ENCODE peak calls at places on chromosomes 5 and 9, in four cellular contexts. One of them, this sample, is unnamed.

GRCh38 chr5:6510973-6511372 is 62.3 kb downstream of the UBE2QL1 start:
- DNase-seq in transverse colon: no peak
- DNase-seq in coronary artery: peak
- DNase-seq in tibial artery: no peak
- DNase-seq in this sample: no peak

GRCh38 chr5:108900668-108901067 is 153.0 kb downstream of the FER start:
- DNase-seq in transverse colon: no peak
- DNase-seq in coronary artery: no peak
- DNase-seq in tibial artery: no peak
- DNase-seq in this sample: no peak

GRCh38 chr9:98973546-98973921 is 29.8 kb downstream of the COL15A1 start:
- DNase-seq in transverse colon: no peak
- DNase-seq in tibial artery: peak
- DNase-seq in coronary artery: no peak
- DNase-seq in this sample: no peak

GRCh38 chr5:88824141-88824540 is 58.8 kb downstream of the MEF2C start:
- DNase-seq in coronary artery: no peak
- DNase-seq in tibial artery: no peak
- DNase-seq in transverse colon: no peak
- DNase-seq in this sample: no peak

GRCh38 chr5:134526483-134527155 is 1.1 kb downstream of the JADE2 start:
- DNase-seq in tibial artery: peak
- DNase-seq in coronary artery: peak
- DNase-seq in transverse colon: peak
- DNase-seq in this sample: no peak

GRCh38 chr9:79060726-79061125 is 511.0 kb upstream of the TLE4 start:
- DNase-seq in transverse colon: no peak
- DNase-seq in coronary artery: no peak
- DNase-seq in tibial artery: no peak
- DNase-seq in this sample: no peak

GRCh38 chr5:171484460-171484899 is 65.0 kb downstream of the FGF18 start:
- DNase-seq in tibial artery: no peak
- DNase-seq in transverse colon: peak
- DNase-seq in coronary artery: no peak
- DNase-seq in this sample: no peak

GRCh38 chr5:44807269-44807668 is 1.5 kb upstream of the MRPS30 start:
- DNase-seq in tibial artery: no peak
- DNase-seq in coronary artery: no peak
- DNase-seq in transverse colon: no peak
- DNase-seq in this sample: no peak

GRCh38 chr5:78821519-78821918 is 163.6 kb downstream of the ARSB start:
- DNase-seq in tibial artery: no peak
- DNase-seq in transverse colon: no peak
- DNase-seq in coronary artery: no peak
- DNase-seq in this sample: no peak

GRCh38 chr5:8058626-8059180 is 189.8 kb downstream of the MTRR start:
- DNase-seq in tibial artery: no peak
- DNase-seq in transverse colon: no peak
- DNase-seq in coronary artery: no peak
- DNase-seq in this sample: no peak

GRCh38 chr5:123091258-123091987 is 2.4 kb downstream of the PRDM6 start:
- DNase-seq in tibial artery: no peak
- DNase-seq in transverse colon: no peak
- DNase-seq in coronary artery: no peak
- DNase-seq in this sample: no peak

GRCh38 chr5:14144586-14145355 is 1.6 kb downstream of the TRIO start:
- DNase-seq in tibial artery: peak
- DNase-seq in transverse colon: peak
- DNase-seq in coronary artery: peak
- DNase-seq in this sample: peak
- TF ChIP-seq CTCF in tibial artery: no peak
- TF ChIP-seq CTCF in transverse colon: no peak
- TF ChIP-seq CTCF in coronary artery: no peak
- TF ChIP-seq CTCF in this sample: no peak

GRCh38 chr9:108921200-108921599 is 12.7 kb downstream of the ELP1 start:
- DNase-seq in coronary artery: no peak
- DNase-seq in tibial artery: no peak
- DNase-seq in transverse colon: no peak
- DNase-seq in this sample: no peak
- H3K4me3 ChIP-seq in coronary artery: no peak
- H3K4me3 ChIP-seq in tibial artery: no peak
- H3K4me3 ChIP-seq in transverse colon: no peak
- H3K4me3 ChIP-seq in this sample: no peak

DNA sequence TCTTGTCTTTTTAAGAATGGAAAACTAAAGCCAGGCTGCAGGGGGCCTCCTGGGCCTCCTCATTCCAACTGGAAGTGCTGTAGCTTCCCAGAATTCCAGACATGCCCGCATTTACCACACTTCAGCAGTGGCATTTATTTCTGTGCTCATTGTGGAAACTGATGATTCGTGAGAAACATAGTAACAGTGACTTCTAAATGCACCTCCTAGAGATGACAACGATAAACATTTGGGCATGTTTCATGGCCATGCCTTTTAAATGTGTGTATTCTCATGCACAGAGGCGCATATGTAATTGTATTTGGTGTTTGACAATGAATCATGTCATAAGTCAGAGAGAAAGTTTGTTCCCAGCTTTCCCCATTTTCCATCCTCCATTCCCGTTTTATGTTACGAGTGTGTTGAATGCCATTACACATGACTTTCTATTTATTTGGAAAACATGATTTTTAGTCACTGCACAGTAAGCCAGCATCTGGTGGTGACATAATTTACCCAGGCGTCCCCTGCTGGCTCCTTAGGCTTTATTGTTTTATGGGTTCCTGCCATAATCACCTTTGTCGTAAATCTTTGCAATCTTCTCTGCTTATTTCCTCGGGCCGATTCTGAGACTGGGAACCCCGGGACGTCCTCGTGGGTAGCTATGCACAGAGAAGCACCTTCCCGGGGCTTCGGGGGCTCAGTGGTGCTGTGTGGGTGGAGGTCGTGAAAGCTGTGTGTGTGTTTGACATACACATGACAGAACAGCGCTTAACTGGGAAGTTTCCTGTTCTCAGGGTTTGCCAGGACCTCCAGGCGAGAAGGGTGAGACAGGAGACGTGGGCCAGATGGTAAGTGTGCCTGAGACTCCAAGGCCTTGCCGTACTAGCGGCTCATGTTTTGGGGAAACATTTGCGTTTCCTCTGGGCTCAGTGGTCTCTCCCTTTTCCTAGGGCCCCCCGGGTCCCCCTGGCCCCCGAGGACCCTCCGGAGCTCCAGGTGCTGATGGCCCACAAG is 68.6 kb upstream of the FCN2 start:
- DNase-seq in coronary artery: no peak
- DNase-seq in tibial artery: no peak
- DNase-seq in transverse colon: no peak
- DNase-seq in this sample: no peak
- TF ChIP-seq CTCF in coronary artery: no peak
- TF ChIP-seq CTCF in tibial artery: no peak
- TF ChIP-seq CTCF in transverse colon: no peak
- TF ChIP-seq CTCF in this sample: peak

DNA sequence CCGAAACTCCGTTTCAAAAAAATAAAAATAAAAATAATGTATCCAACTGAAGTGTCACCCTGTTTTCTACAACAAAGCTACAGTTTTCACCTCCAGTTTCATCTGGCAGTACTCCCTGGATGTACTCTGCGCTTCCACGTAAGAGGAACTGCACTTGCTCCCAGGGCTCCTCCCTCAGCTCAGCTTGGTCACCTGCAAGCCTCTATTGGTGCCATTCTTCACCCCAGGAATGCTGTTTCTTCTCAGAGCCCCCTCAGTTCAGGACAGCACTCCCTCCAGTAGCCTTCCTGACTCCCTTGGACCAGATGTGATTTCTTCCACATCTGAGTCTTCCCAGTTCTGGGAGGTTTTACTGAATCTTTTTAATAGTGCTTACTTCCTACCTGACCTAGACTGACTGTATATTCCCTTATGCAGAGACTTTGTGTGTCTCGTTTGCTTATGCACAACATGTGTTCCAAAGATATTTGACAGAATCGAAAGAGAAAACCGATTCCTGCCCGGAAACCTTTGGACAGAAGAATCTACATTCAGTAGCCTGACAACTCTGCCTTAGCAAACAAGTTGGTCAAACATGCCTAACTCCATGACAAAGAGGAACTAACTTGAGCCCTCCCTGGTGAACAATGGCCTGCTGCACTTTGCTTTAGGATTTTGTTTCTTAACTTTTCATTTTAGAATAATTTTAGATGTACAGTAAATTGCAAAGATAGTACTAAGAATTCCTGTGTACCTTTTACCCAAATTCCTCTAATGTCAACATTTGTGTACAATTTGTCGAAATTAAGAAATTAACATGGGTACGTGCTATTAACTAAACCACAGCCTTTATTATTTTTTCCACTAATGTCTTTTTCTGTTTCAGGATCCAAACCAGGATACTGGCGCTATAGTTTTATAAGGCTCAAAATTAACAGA is 814 bp downstream of the CCDC125 start:
- DNase-seq in tibial artery: no peak
- DNase-seq in transverse colon: peak
- DNase-seq in coronary artery: no peak
- DNase-seq in this sample: peak
- H3K4me3 ChIP-seq in tibial artery: peak
- H3K4me3 ChIP-seq in transverse colon: peak
- H3K4me3 ChIP-seq in coronary artery: peak
- H3K4me3 ChIP-seq in this sample: peak

GRCh38 chr9:38060688-38061087 is 8.3 kb downstream of the SHB start:
- DNase-seq in tibial artery: no peak
- DNase-seq in coronary artery: no peak
- DNase-seq in transverse colon: no peak
- DNase-seq in this sample: no peak
- TF ChIP-seq CTCF in tibial artery: no peak
- TF ChIP-seq CTCF in coronary artery: no peak
- TF ChIP-seq CTCF in transverse colon: no peak
- TF ChIP-seq CTCF in this sample: no peak

GRCh38 chr9:2466703-2467102 is 154.9 kb upstream of the VLDLR start:
- DNase-seq in tibial artery: no peak
- DNase-seq in coronary artery: no peak
- DNase-seq in transverse colon: peak
- DNase-seq in this sample: peak
- H3K4me3 ChIP-seq in tibial artery: no peak
- H3K4me3 ChIP-seq in coronary artery: no peak
- H3K4me3 ChIP-seq in transverse colon: no peak
- H3K4me3 ChIP-seq in this sample: no peak

This sample was measured in LNCaP clone FGC.